ENCODE peak calls at places on chromosomes 2 and 18, in eight cellular contexts. E, D, Z, R, U, B, A and T are unnamed samples.
A peak's percentile ranks its signal among the peaks of the same experiment; 100 is the strongest.

GRCh38 chr18:50280707-50281294 is 522 bp downstream of the MBD1 start:
- DNase-seq in D (no peak), R (no peak), A (no peak), B (no peak), Z (no peak), U (no peak), E (no peak), T (no peak)

GRCh38 chr2:48728827-48729226 is 26.7 kb downstream of the LHCGR start:
- DNase-seq in A (no peak), B (no peak), E (no peak), D (no peak), U (no peak), Z (no peak), R (no peak), T (no peak)

GRCh38 chr2:151973901-151974199 is 125.0 kb downstream of the CACNB4 start:
- DNase-seq in Z (peak; percentile 21), R (peak; percentile 50), A (no peak), E (peak; percentile 9), U (no peak), B (no peak), D (no peak), T (no peak)

GRCh38 chr2:67842375-67842959 is 220.3 kb downstream of the C1D start:
- DNase-seq in A (no peak), Z (no peak), U (no peak), E (no peak), R (no peak), B (no peak), D (no peak), T (no peak)

GRCh38 chr2:165952600-165953210 is 871 bp downstream of the TTC21B start:
- DNase-seq in U (no peak), D (peak; percentile 4), R (peak; percentile 55), Z (peak; percentile 37), E (peak; percentile 44), B (peak; percentile 5), A (peak; percentile 13), T (no peak)

GRCh38 chr2:209311948-209312347 is 111.9 kb upstream of the MAP2 start:
- DNase-seq in D (no peak), R (no peak), A (no peak), B (no peak), Z (no peak), U (no peak), E (no peak), T (no peak)

GRCh38 chr2:184316911-184317310 is 281.4 kb upstream of the ZNF804A start:
- DNase-seq in B (no peak), Z (no peak), D (no peak), A (no peak), R (no peak), U (no peak), E (no peak), T (no peak)

GRCh38 chr2:167052825-167053224 is 164.5 kb downstream of the XIRP2 start:
- DNase-seq in R (peak; percentile 57), E (peak; percentile 31), B (peak; percentile 18), Z (peak; percentile 64), A (peak; percentile 26), U (no peak), D (no peak), T (no peak)

GRCh38 chr2:170928036-170928823 is 823 bp upstream of the GORASP2 start:
- DNase-seq in E (peak; percentile 39), Z (no peak), D (no peak), R (peak; percentile 87), B (no peak), U (no peak), A (no peak), T (peak; percentile 78)

GRCh38 chr18:67199993-67200617 is 316.4 kb downstream of the DSEL start:
- DNase-seq in A (peak; percentile 55), B (peak; percentile 21), D (peak; percentile 17), R (peak; percentile 37), E (peak; percentile 61), Z (peak; percentile 84), U (peak; percentile 26), T (peak; percentile 45)